ENCODE peak calls at places on chromosomes 11 and 22, in eight cellular contexts. S is esophagus squamous epithelium; U is cardiac muscle cell; Y is fibroblast of villous mesenchyme; I is cardiac fibroblast; C is NB4; G is CD8-positive, alpha-beta T cell; R is PC-3. J is an unnamed sample.

GRCh38 chr11:12810497-12810896 is 136.3 kb downstream of the TEAD1 start:
- DNase-seq in S (no peak), U (no peak), Y (peak), I (peak), C (no peak), G (no peak), R (no peak), J (no peak)

GRCh38 chr11:83441596-83441995 is 155.4 kb upstream of the CCDC90B start:
- DNase-seq in S (no peak), U (no peak), Y (no peak), I (no peak), C (no peak), G (no peak), R (no peak), J (no peak)

GRCh38 chr11:132772712-132773545 is 759.4 kb downstream of the OPCML start:
- DNase-seq in S (no peak), U (no peak), Y (no peak), I (no peak), C (no peak), G (no peak), R (no peak), J (no peak)

GRCh38 chr11:125123947-125124633 is 12.7 kb upstream of the TMEM218 start:
- DNase-seq in S (no peak), U (peak), Y (peak), I (peak), C (peak), G (peak), R (peak), J (peak)

GRCh38 chr22:36856792-36857135 is 4.0 kb upstream of the NCF4 start:
- DNase-seq in S (no peak), U (no peak), Y (no peak), I (no peak), C (no peak), G (no peak), R (no peak), J (no peak)

GRCh38 chr11:2265396-2265795 is 5.0 kb downstream of the ASCL2 start:
- DNase-seq in S (no peak), U (no peak), Y (no peak), I (no peak), C (peak), G (peak), R (no peak), J (no peak)

GRCh38 chr11:42138454-42138853 is 679.0 kb upstream of the LRRC4C start:
- DNase-seq in S (no peak), U (no peak), Y (no peak), I (no peak), C (no peak), G (no peak), R (no peak), J (no peak)

GRCh38 chr22:38824587-38824986 is 19.2 kb downstream of the NPTXR start:
- DNase-seq in S (no peak), U (peak), Y (peak), I (peak), C (peak), G (peak), R (peak), J (no peak)

GRCh38 chr11:123532131-123532530 is 102.1 kb downstream of the GRAMD1B start:
- DNase-seq in S (no peak), U (no peak), Y (no peak), I (no peak), C (no peak), G (no peak), R (peak), J (no peak)

GRCh38 chr11:47186937-47187681 is 875 bp upstream of the PACSIN3 start:
- DNase-seq in S (no peak), U (peak), Y (peak), I (peak), C (peak), G (peak), R (no peak), J (peak)

GRCh38 chr22:35400335-35400680 is 368 bp downstream of the MCM5 start:
- DNase-seq in S (no peak), U (peak), Y (no peak), I (no peak), C (no peak), G (peak), R (no peak), J (no peak)

GRCh38 chr11:113474362-113475159 is 637 bp downstream of the DRD2 start:
- DNase-seq in S (no peak), U (peak), Y (peak), I (peak), C (peak), G (peak), R (peak), J (peak)

GRCh38 chr11:46603704-46604308 is 10.0 kb upstream of the AMBRA1 start:
- DNase-seq in S (no peak), U (no peak), Y (no peak), I (no peak), C (no peak), G (no peak), R (no peak), J (no peak)

GRCh38 chr11:28107331-28107725 is 628 bp downstream of the KIF18A start:
- DNase-seq in S (no peak), U (peak), Y (no peak), I (no peak), C (peak), G (peak), R (peak), J (no peak)

GRCh38 chr11:12889243-12889642 is 119.9 kb upstream of the RASSF10 start:
- DNase-seq in S (no peak), U (no peak), Y (peak), I (peak), C (peak), G (no peak), R (no peak), J (peak)

GRCh38 chr11:102568851-102569250 is 38.3 kb upstream of the MMP7 start:
- DNase-seq in S (no peak), U (no peak), Y (no peak), I (no peak), C (no peak), G (no peak), R (no peak), J (no peak)

GRCh38 chr11:61969838-61970452 is 2.5 kb upstream of the FTH1 start:
- DNase-seq in S (no peak), U (no peak), Y (peak), I (peak), C (peak), G (no peak), R (peak), J (no peak)

GRCh38 chr11:46528445-46529085 is 65.3 kb downstream of the AMBRA1 start:
- DNase-seq in S (no peak), U (no peak), Y (no peak), I (no peak), C (no peak), G (no peak), R (no peak), J (no peak)

GRCh38 chr11:132111781-132112380 is 741.5 kb downstream of the NTM start:
- DNase-seq in S (no peak), U (no peak), Y (peak), I (peak), C (no peak), G (no peak), R (peak), J (no peak)

GRCh38 chr11:130816941-130817607 is 99.2 kb downstream of the SNX19 start:
- DNase-seq in S (no peak), U (no peak), Y (no peak), I (no peak), C (peak), G (no peak), R (no peak), J (peak)

GRCh38 chr22:32587449-32587848 is 112.8 kb downstream of the FBXO7 start:
- DNase-seq in S (no peak), U (no peak), Y (peak), I (peak), C (no peak), G (no peak), R (peak), J (peak)

GRCh38 chr11:117528061-117528780 is 200.6 kb downstream of the CEP164 start:
- DNase-seq in S (no peak), U (no peak), Y (no peak), I (no peak), C (peak), G (no peak), R (no peak), J (no peak)

GRCh38 chr11:118703563-118704106 is 24.2 kb upstream of the TREH start:
- DNase-seq in S (no peak), U (no peak), Y (no peak), I (no peak), C (peak), G (no peak), R (no peak), J (no peak)

GRCh38 chr11:44243633-44244343 is 66.2 kb downstream of the ALX4 start:
- DNase-seq in S (no peak), U (peak), Y (peak), I (peak), C (no peak), G (no peak), R (no peak), J (no peak)

GRCh38 chr11:101061606-101062005 is 68.0 kb downstream of the PGR start:
- DNase-seq in S (no peak), U (peak), Y (peak), I (peak), C (no peak), G (no peak), R (no peak), J (no peak)

GRCh38 chr22:40856513-40857308 is at the start of the genes ST13 and XPNPEP3:
- DNase-seq in S (peak), U (peak), Y (peak), I (peak), C (peak), G (peak), R (peak), J (peak)
- TF ChIP-seq CTCF in S (peak), U (peak), Y (peak), I (no peak), C (no peak), G (peak), R (peak), J (no peak)

DNA sequence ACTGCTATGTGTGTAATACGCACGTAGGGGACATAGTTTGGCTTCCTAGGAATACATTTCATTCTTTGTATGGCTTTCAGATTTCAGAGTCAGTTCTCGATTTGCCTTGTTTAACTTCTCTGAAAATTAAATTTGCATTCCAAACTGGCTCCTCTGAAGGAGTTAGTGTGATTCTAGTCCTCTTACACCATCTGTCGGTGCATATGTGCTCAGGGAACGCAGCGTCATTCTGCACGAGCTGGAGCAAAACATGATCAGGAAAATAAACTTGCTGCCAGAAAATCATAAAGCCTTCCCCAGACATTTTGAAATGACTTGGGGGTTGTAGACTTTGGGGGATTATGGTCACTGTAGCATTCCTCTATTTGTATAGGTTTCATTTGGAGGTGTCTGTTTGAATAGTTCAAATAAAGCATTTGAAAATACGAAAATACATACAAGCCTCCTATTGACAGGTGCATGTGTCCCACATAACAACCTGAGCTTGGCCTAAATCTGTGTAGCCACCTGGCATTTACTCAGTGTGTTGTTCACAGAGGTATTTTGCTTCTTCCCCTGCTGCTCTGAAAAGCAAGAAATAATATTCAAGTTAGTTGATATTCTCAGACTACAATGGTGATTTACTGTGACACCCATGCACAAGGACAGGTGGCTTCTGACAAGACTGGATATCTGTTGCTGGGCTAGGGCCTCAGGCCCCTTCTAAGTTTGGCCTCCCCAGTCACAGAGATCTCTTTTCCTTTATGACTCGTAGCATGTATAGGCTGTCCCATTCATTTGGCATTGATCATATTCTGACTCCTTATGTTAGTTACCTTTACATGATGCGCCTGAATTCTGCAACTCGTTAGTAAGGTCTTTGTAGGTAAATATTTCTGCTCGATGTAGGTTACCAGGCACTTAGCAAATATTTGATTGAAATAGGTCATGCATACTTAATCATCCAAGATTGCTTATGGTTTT is 81.6 kb upstream of the SORL1-AS1 start:
- DNase-seq in S (no peak), U (no peak), Y (peak), I (peak), C (no peak), G (no peak), R (peak), J (no peak)
- TF ChIP-seq CTCF in S (peak), U (peak), Y (peak), I (peak), C (no peak), G (no peak), R (peak), J (peak)

GRCh38 chr22:22879675-22880029 is 8.0 kb upstream of the IGLL5 start:
- DNase-seq in S (no peak), U (no peak), Y (no peak), I (no peak), C (no peak), G (no peak), R (no peak), J (no peak)
- TF ChIP-seq CTCF in S (no peak), U (no peak), Y (no peak), I (no peak), C (no peak), G (no peak), R (no peak), J (no peak)

GRCh38 chr11:3972431-3972830 is 117.0 kb downstream of the STIM1 start:
- DNase-seq in S (no peak), U (no peak), Y (no peak), I (no peak), C (no peak), G (no peak), R (no peak), J (no peak)

GRCh38 chr11:3969200-3969599 is 113.7 kb downstream of the STIM1 start:
- DNase-seq in S (no peak), U (no peak), Y (no peak), I (no peak), C (no peak), G (no peak), R (no peak), J (no peak)

GRCh38 chr11:3970101-3970500 is 114.6 kb downstream of the STIM1 start:
- DNase-seq in S (no peak), U (no peak), Y (no peak), I (no peak), C (no peak), G (no peak), R (no peak), J (no peak)

GRCh38 chr11:3969613-3970012 is 114.1 kb downstream of the STIM1 start:
- DNase-seq in S (no peak), U (no peak), Y (no peak), I (no peak), C (no peak), G (no peak), R (no peak), J (no peak)

GRCh38 chr11:3971756-3972404 is 116.4 kb downstream of the STIM1 start:
- DNase-seq in S (no peak), U (no peak), Y (peak), I (peak), C (peak), G (no peak), R (peak), J (no peak)
- TF ChIP-seq CTCF in S (peak), U (no peak), Y (peak), I (peak), C (no peak), G (no peak), R (peak), J (no peak)

GRCh38 chr22:21982338-21982965 is at the start of gene TOP3B:
- DNase-seq in S (peak), U (peak), Y (peak), I (peak), C (peak), G (peak), R (peak), J (peak)
- TF ChIP-seq CTCF in S (no peak), U (no peak), Y (no peak), I (no peak), C (no peak), G (no peak), R (no peak), J (no peak)

GRCh38 chr11:4095509-4096230 is 1.1 kb downstream of the RRM1 start:
- DNase-seq in S (no peak), U (no peak), Y (peak), I (peak), C (peak), G (no peak), R (peak), J (no peak)

GRCh38 chr11:4092031-4092430 is 2.6 kb upstream of the RRM1 start:
- DNase-seq in S (no peak), U (no peak), Y (no peak), I (no peak), C (peak), G (no peak), R (no peak), J (no peak)

GRCh38 chr11:4098026-4098621 is 3.5 kb downstream of the RRM1 start:
- DNase-seq in S (no peak), U (no peak), Y (peak), I (no peak), C (no peak), G (no peak), R (no peak), J (no peak)

GRCh38 chr11:4093519-4094347 is 866 bp upstream of the RRM1 start:
- DNase-seq in S (no peak), U (no peak), Y (no peak), I (peak), C (no peak), G (no peak), R (no peak), J (no peak)

GRCh38 chr11:4094348-4095291 is at the start of gene RRM1:
- DNase-seq in S (peak), U (peak), Y (peak), I (peak), C (peak), G (peak), R (peak), J (peak)
- TF ChIP-seq CTCF in S (no peak), U (no peak), Y (no peak), I (no peak), C (no peak), G (no peak), R (no peak), J (peak)

DNA sequence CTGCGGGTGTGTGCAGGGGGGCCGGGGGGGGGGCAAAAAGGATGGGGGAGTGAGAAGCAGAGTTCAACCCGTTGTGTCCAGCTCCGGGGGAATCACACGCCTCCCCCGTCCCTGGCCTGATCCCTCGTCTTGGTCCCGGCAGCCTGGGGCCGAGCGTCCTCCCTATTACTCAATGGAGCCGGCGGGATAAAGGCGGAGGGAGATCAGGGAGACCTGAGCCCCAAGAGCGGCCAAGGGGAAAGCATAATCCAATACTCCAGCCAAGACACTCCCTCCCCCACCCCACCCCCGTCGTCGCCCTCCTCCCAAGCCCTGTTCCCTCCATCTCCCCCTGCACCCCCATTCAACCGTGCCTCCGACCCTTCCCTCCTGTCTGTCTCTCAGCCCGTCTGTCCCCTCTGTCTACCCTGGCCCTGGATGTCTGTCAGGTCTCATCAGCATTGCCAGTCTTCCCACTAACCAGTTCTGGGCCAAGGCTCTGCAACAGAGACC is 2.6 kb downstream of the PHOX2A start:
- DNase-seq in S (no peak), U (no peak), Y (no peak), I (no peak), C (no peak), G (no peak), R (no peak), J (no peak)
- TF ChIP-seq CTCF in S (no peak), U (no peak), Y (no peak), I (no peak), C (no peak), G (no peak), R (no peak), J (no peak)

DNA sequence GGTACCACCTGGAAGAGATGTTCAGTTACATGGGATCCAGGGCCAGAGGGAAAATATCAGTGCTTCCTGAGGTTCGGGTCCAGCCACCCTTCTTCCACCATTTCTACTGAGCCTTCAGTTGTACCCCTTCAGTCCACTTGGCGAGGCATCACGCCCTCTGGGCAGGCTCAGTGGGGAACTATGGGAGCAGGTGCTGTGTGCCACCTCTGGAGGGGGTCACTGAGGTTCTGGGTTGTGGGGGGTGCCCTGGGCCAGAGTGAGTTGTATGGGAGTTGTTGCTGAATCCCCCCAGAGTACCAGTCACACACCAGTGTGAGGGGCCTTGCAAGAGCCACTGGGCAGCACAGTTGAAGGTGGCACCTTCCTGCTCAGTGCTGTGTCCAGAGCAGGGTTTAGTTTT is 2.7 kb upstream of the SREBF2 start:
- DNase-seq in S (no peak), U (no peak), Y (no peak), I (no peak), C (peak), G (no peak), R (no peak), J (no peak)
- TF ChIP-seq CTCF in S (peak), U (no peak), Y (no peak), I (no peak), C (no peak), G (no peak), R (no peak), J (no peak)

GRCh38 chr11:64870176-64870892 is 8.1 kb downstream of the EHD1 start:
- DNase-seq in S (no peak), U (peak), Y (peak), I (peak), C (peak), G (no peak), R (peak), J (no peak)
- TF ChIP-seq CTCF in S (no peak), U (no peak), Y (no peak), I (no peak), C (no peak), G (no peak), R (no peak), J (no peak)

DNA sequence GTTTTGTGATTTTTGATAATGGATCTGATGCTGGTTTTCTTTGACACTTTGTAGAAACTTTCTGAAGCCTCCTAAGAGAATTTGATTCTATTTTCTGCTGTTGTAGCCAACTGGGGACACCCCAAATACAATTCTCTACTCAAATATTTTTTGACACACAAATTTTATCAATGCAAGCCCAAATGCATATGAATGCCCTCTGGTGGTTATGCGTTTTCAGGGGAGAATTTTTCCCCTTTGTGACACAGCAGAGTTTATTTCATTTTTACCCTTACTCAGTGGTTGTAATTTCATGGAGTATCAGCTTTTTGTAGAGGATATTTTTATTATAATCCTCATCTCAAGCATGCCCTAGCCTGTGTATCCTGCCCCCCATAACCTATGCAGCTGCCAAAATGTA is 44.7 kb upstream of the MTMR2 start:
- DNase-seq in S (no peak), U (no peak), Y (no peak), I (no peak), C (peak), G (no peak), R (peak), J (no peak)
- TF ChIP-seq CTCF in S (no peak), U (peak), Y (peak), I (peak), C (peak), G (no peak), R (peak), J (no peak)

J was measured in uterus.